ENCODE peak calls at places on chromosomes 2 and 18, in five cellular contexts. N, E, J, L and D are unnamed samples.

GRCh38 chr18:79508565-79509535 is 113.1 kb downstream of the NFATC1 start:
- DNase-seq in L (no peak), E (no peak), N (peak; percentile 72), J (no peak), D (no peak)

GRCh38 chr2:58641001-58641400 is 399.9 kb upstream of the FANCL start:
- DNase-seq in J (no peak), N (no peak), E (no peak), L (no peak), D (no peak)

GRCh38 chr2:79788952-79789612 is 276.2 kb downstream of the CTNNA2 start:
- DNase-seq in J (peak; percentile 18), L (no peak), E (no peak), N (no peak), D (no peak)

GRCh38 chr2:71997843-71998242 is 149.8 kb downstream of the CYP26B1 start:
- DNase-seq in E (no peak), J (no peak), L (no peak), N (no peak), D (no peak)

GRCh38 chr2:43220982-43221659 is 5.3 kb downstream of the ZFP36L2 start:
- DNase-seq in L (peak; percentile 4), N (no peak), E (no peak), J (peak; percentile 66), D (peak; percentile 97)

GRCh38 chr18:63051928-63052327 is 267.6 kb downstream of the BCL2 start:
- DNase-seq in N (no peak), L (no peak), E (no peak), J (no peak), D (no peak)

GRCh38 chr2:479505-480161 is 191.7 kb upstream of the ALKAL2 start:
- DNase-seq in L (peak; percentile 22), J (no peak), E (no peak), N (no peak), D (no peak)

GRCh38 chr2:5409925-5410360 is 282.2 kb upstream of the SOX11 start:
- DNase-seq in J (peak; percentile 94), N (no peak), L (no peak), E (no peak), D (peak; percentile 98)

GRCh38 chr2:215839816-215840215 is 173.5 kb downstream of the MREG start:
- DNase-seq in L (no peak), N (no peak), J (no peak), E (no peak), D (no peak)

GRCh38 chr2:238220892-238221521 is 17.5 kb upstream of the ILKAP start:
- DNase-seq in J (no peak), L (no peak), E (no peak), N (no peak), D (peak; percentile 31)

GRCh38 chr2:180327185-180327584 is 320.1 kb upstream of the CWC22 start:
- DNase-seq in L (no peak), N (no peak), E (no peak), J (no peak), D (no peak)

GRCh38 chr2:119028327-119029174 is 86.6 kb downstream of the MARCO start:
- DNase-seq in E (no peak), N (peak; percentile 49), J (peak; percentile 63), L (peak; percentile 12), D (peak; percentile 50)

GRCh38 chr2:8455236-8456148 is 226.4 kb upstream of the ID2 start:
- DNase-seq in N (no peak), L (no peak), J (no peak), E (no peak), D (no peak)

GRCh38 chr2:232900811-232901701 is 31.0 kb downstream of the SNORC start:
- DNase-seq in N (no peak), J (no peak), L (no peak), E (no peak), D (no peak)

GRCh38 chr18:70175216-70175615 is 30.3 kb downstream of the RTTN start:
- DNase-seq in J (no peak), N (no peak), E (no peak), L (no peak), D (no peak)

GRCh38 chr18:66495844-66496243 is 108.0 kb downstream of the CDH19 start:
- DNase-seq in L (peak; percentile 46), N (no peak), E (peak; percentile 7), J (peak; percentile 91), D (peak; percentile 2)

GRCh38 chr2:1743396-1744150 is 742 bp downstream of the PXDN start:
- DNase-seq in N (no peak), J (peak; percentile 18), L (no peak), E (no peak), D (no peak)

GRCh38 chr2:15807418-15808220 is 132.7 kb upstream of the MYCN start:
- DNase-seq in L (no peak), N (no peak), E (no peak), J (no peak), D (no peak)

GRCh38 chr18:26460449-26461091 is 87.8 kb downstream of the KCTD1 start:
- DNase-seq in N (peak; percentile 51), J (peak; percentile 49), E (peak; percentile 84), L (no peak), D (no peak)

GRCh38 chr2:1024981-1025380 is 74.3 kb downstream of the SNTG2 start:
- DNase-seq in L (no peak), N (no peak), J (no peak), E (no peak), D (no peak)

GRCh38 chr2:179812501-179812900 is 48.9 kb downstream of the ZNF385B start:
- DNase-seq in E (no peak), N (no peak), L (no peak), J (no peak), D (no peak)

GRCh38 chr2:163812926-163813520 is 77.2 kb upstream of the FIGN start:
- DNase-seq in J (no peak), E (no peak), L (no peak), N (no peak), D (no peak)

GRCh38 chr18:51070545-51070944 is 40.5 kb downstream of the SMAD4 start:
- DNase-seq in J (no peak), L (no peak), N (no peak), E (no peak), D (no peak)

GRCh38 chr18:79600141-79600540 is 79.5 kb upstream of the CTDP1 start:
- DNase-seq in E (no peak), N (no peak), J (no peak), L (no peak), D (no peak)

GRCh38 chr18:47883771-47884413 is 46.6 kb downstream of the SMAD2 start:
- DNase-seq in L (no peak), N (no peak), J (peak; percentile 96), E (no peak), D (no peak)

GRCh38 chr2:4507706-4508105 is 804.3 kb downstream of the DCDC2C start:
- DNase-seq in L (no peak), E (no peak), N (no peak), J (peak; percentile 87), D (no peak)

GRCh38 chr2:70852824-70853223 is 17.2 kb upstream of the CD207 start:
- DNase-seq in N (no peak), J (no peak), L (no peak), E (no peak), D (no peak)

GRCh38 chr2:61887684-61888303 is 662 bp downstream of the CCT4 start:
- DNase-seq in L (peak; percentile 35), E (no peak), N (no peak), J (peak; percentile 39), D (peak; percentile 21)

GRCh38 chr2:152046940-152047339 is 51.9 kb downstream of the CACNB4 start:
- DNase-seq in E (peak; percentile 90), N (no peak), J (no peak), L (no peak), D (no peak)

GRCh38 chr2:101063753-101064502 is 61.8 kb downstream of the RPL31 start:
- DNase-seq in J (no peak), N (peak; percentile 44), L (no peak), E (no peak), D (no peak)

GRCh38 chr18:12836551-12836950 is 47.5 kb downstream of the PTPN2 start:
- DNase-seq in L (no peak), N (no peak), E (no peak), J (no peak), D (no peak)

GRCh38 chr18:3790702-3791101 is 340.7 kb downstream of the TGIF1 start:
- DNase-seq in L (no peak), J (peak; percentile 100), E (no peak), N (no peak), D (no peak)

GRCh38 chr18:61738488-61738887 is 154.3 kb downstream of the RNF152 start:
- DNase-seq in E (no peak), L (no peak), J (no peak), N (no peak), D (no peak)

GRCh38 chr2:8431446-8432125 is 250.3 kb upstream of the ID2 start:
- DNase-seq in E (no peak), N (no peak), J (no peak), L (no peak), D (no peak)

GRCh38 chr18:55343396-55344073 is 244.5 kb downstream of the TCF4 start:
- DNase-seq in L (peak; percentile 9), J (peak; percentile 77), N (no peak), E (no peak), D (peak; percentile 19)

GRCh38 chr2:183866666-183867065 is 731.7 kb upstream of the ZNF804A start:
- DNase-seq in N (no peak), E (no peak), L (no peak), J (no peak), D (no peak)

GRCh38 chr2:165568361-165568760 is 98.9 kb downstream of the CSRNP3 start:
- DNase-seq in L (no peak), J (no peak), N (no peak), E (no peak), D (no peak)

GRCh38 chr2:187075106-187076070 is 226.4 kb upstream of the ZSWIM2 start:
- DNase-seq in J (no peak), L (no peak), E (no peak), N (no peak), D (no peak)